ENCODE peak calls at places on chromosomes 13 and 19, in eight cellular contexts. M, U, N, Y, P, G, O and H are unnamed samples.
A peak's percentile ranks its signal among the peaks of the same experiment; 100 is the strongest.

GRCh38 chr13:99031725-99032298 is 53.9 kb upstream of the DOCK9 start:
- DNase-seq in Y (no peak), P (no peak), N (no peak), M (no peak), O (no peak), U (peak; percentile 77), G (no peak), H (no peak)

GRCh38 chr13:29849071-29849541 is 1.3 kb downstream of the UBL3 start:
- DNase-seq in O (no peak), U (peak; percentile 56), N (peak; percentile 23), M (peak; percentile 31), P (peak; percentile 23), G (no peak), Y (peak; percentile 13), H (peak; percentile 67)

GRCh38 chr19:6216996-6217751 is 62.6 kb downstream of the MLLT1 start:
- DNase-seq in N (peak; percentile 94), M (no peak), U (no peak), O (no peak), P (no peak), G (no peak), Y (no peak), H (no peak)

GRCh38 chr19:2822846-2823245 is 3.2 kb downstream of the ZNF554 start:
- DNase-seq in G (no peak), N (no peak), U (no peak), P (no peak), O (no peak), Y (no peak), M (no peak), H (no peak)

GRCh38 chr19:44588753-44589112 is 24.6 kb upstream of the IGSF23 start:
- DNase-seq in Y (no peak), G (peak; percentile 17), U (no peak), M (no peak), N (no peak), O (no peak), P (no peak), H (no peak)

GRCh38 chr13:52195052-52195837 is 35.8 kb upstream of the NEK3 start:
- DNase-seq in O (no peak), G (no peak), N (peak; percentile 20), U (peak; percentile 79), P (peak; percentile 67), Y (peak; percentile 26), M (peak; percentile 72), H (peak; percentile 57)

GRCh38 chr19:18278521-18279265 is 2.7 kb downstream of the JUND start:
- DNase-seq in U (no peak), Y (no peak), P (no peak), G (no peak), M (peak; percentile 70), O (no peak), N (no peak), H (peak; percentile 18)

GRCh38 chr19:7772752-7773291 is 9.8 kb downstream of the CLEC4M start:
- DNase-seq in N (no peak), G (no peak), M (no peak), O (no peak), Y (no peak), U (peak; percentile 86), P (peak; percentile 34), H (no peak)

GRCh38 chr19:38596057-38596981 is 21.4 kb downstream of the MAP4K1 start:
- DNase-seq in U (peak; percentile 34), Y (no peak), M (peak; percentile 33), O (no peak), N (peak; percentile 95), P (peak; percentile 45), G (no peak), H (peak; percentile 62)

GRCh38 chr19:3508771-3509535 is 2.8 kb downstream of the FZR1 start:
- DNase-seq in P (peak; percentile 25), N (no peak), M (no peak), O (no peak), G (no peak), Y (no peak), U (no peak), H (no peak)

GRCh38 chr13:97259787-97260641 is 37.9 kb downstream of the MBNL2 start:
- DNase-seq in P (no peak), G (no peak), Y (no peak), U (no peak), M (no peak), O (peak; percentile 65), N (no peak), H (no peak)

GRCh38 chr19:41871573-41872383 is 5.3 kb upstream of the CD79A start:
- DNase-seq in N (no peak), O (no peak), M (peak; percentile 61), G (no peak), U (no peak), P (peak; percentile 78), Y (no peak), H (peak; percentile 72)

GRCh38 chr19:33390120-33390907 is 16.8 kb downstream of the CEBPG start:
- DNase-seq in M (no peak), N (no peak), U (no peak), O (no peak), P (no peak), Y (peak; percentile 20), G (no peak), H (no peak)

GRCh38 chr13:113537909-113538688 is 46.5 kb upstream of the TFDP1 start:
- DNase-seq in G (no peak), U (no peak), Y (no peak), M (no peak), N (no peak), O (no peak), P (no peak), H (no peak)

GRCh38 chr19:14632286-14632685 is 42.4 kb downstream of the ADGRE3 start:
- DNase-seq in P (no peak), M (no peak), N (no peak), Y (no peak), G (no peak), O (peak; percentile 66), U (peak; percentile 14), H (peak; percentile 37)

GRCh38 chr13:99658266-99658991 is 157.2 kb downstream of the TM9SF2 start:
- DNase-seq in G (peak; percentile 46), U (peak; percentile 9), N (peak; percentile 83), M (peak; percentile 65), Y (peak; percentile 45), P (peak; percentile 51), O (peak; percentile 47), H (peak; percentile 93)

GRCh38 chr19:15291089-15291488 is 41.2 kb downstream of the BRD4 start:
- DNase-seq in U (peak; percentile 38), N (no peak), O (no peak), P (no peak), M (no peak), G (no peak), Y (no peak), H (no peak)

GRCh38 chr19:46416077-46416709 is 2.8 kb upstream of the CCDC8 start:
- DNase-seq in N (peak; percentile 98), U (peak; percentile 52), P (peak; percentile 45), M (peak; percentile 40), G (peak; percentile 73), Y (peak; percentile 88), O (peak; percentile 95), H (peak; percentile 73)

GRCh38 chr19:55461974-55462628 is 659 bp upstream of the ISOC2 start:
- DNase-seq in P (no peak), M (no peak), O (no peak), N (no peak), U (no peak), Y (no peak), G (no peak), H (no peak)

GRCh38 chr19:43674630-43674982 is 4.6 kb upstream of the PLAUR start:
- DNase-seq in U (peak; percentile 52), M (no peak), O (peak; percentile 55), Y (no peak), G (no peak), N (no peak), P (no peak), H (no peak)

GRCh38 chr19:13076787-13077186 is 25.9 kb downstream of the LYL1 start:
- DNase-seq in N (no peak), G (no peak), O (no peak), U (no peak), Y (peak; percentile 58), M (no peak), P (no peak), H (no peak)

GRCh38 chr13:34034411-34034810 is 216.5 kb downstream of the RFC3 start:
- DNase-seq in O (no peak), G (no peak), M (no peak), U (no peak), Y (no peak), N (no peak), P (no peak), H (no peak)

GRCh38 chr19:2503521-2504109 is 27.7 kb downstream of the GADD45B start:
- DNase-seq in G (peak; percentile 60), Y (no peak), M (peak; percentile 78), O (no peak), U (peak; percentile 69), P (peak; percentile 83), N (no peak), H (no peak)

GRCh38 chr13:32894589-32895001 is 121.6 kb upstream of the KL start:
- DNase-seq in Y (no peak), P (no peak), M (no peak), N (no peak), G (no peak), U (peak; percentile 73), O (peak; percentile 69), H (no peak)

GRCh38 chr13:27170521-27171243 is 929 bp downstream of the USP12 start:
- DNase-seq in U (peak; percentile 46), G (peak; percentile 41), O (peak; percentile 29), N (peak; percentile 84), Y (peak; percentile 44), M (peak; percentile 54), P (peak; percentile 47), H (peak; percentile 71)

GRCh38 chr13:109938255-109938936 is 152.0 kb upstream of the IRS2 start:
- DNase-seq in M (no peak), N (no peak), U (peak; percentile 77), G (peak; percentile 38), Y (no peak), P (no peak), O (no peak), H (no peak)

GRCh38 chr19:34837262-34837661 is 64.2 kb upstream of the ZNF599 start:
- DNase-seq in M (no peak), N (no peak), P (no peak), O (no peak), G (no peak), U (no peak), Y (no peak), H (no peak)

GRCh38 chr19:8655340-8655709 is 24.9 kb downstream of the NFILZ start:
- DNase-seq in G (no peak), N (no peak), P (peak; percentile 41), O (no peak), Y (no peak), M (peak; percentile 54), U (no peak), H (no peak)

GRCh38 chr19:38993271-38993670 is 17.7 kb upstream of the FBXO17 start:
- DNase-seq in M (no peak), G (peak; percentile 84), Y (no peak), N (no peak), P (no peak), U (peak; percentile 96), O (peak; percentile 74), H (no peak)

GRCh38 chr13:48334534-48335127 is 31.1 kb downstream of the RB1 start:
- DNase-seq in P (no peak), Y (no peak), U (peak; percentile 44), G (no peak), O (no peak), N (peak; percentile 31), M (no peak), H (peak; percentile 62)

GRCh38 chr13:49635599-49636433 is 7.5 kb downstream of the ARL11 start:
- DNase-seq in O (no peak), U (no peak), Y (no peak), N (no peak), M (no peak), G (no peak), P (peak; percentile 20), H (no peak)

GRCh38 chr13:44815507-44816074 is 173.7 kb downstream of the NUFIP1 start:
- DNase-seq in U (peak; percentile 94), M (no peak), O (peak; percentile 83), N (peak; percentile 41), Y (no peak), G (peak; percentile 84), P (peak; percentile 7), H (no peak)

GRCh38 chr19:1860821-1861598 is 2.4 kb downstream of the KLF16 start:
- DNase-seq in Y (no peak), O (no peak), N (no peak), U (no peak), G (no peak), M (no peak), P (no peak), H (no peak)

GRCh38 chr13:42836930-42837329 is 55.5 kb downstream of the FAM216B start:
- DNase-seq in P (no peak), Y (no peak), U (peak; percentile 11), G (peak; percentile 23), M (no peak), N (peak; percentile 25), O (peak; percentile 13), H (no peak)